ENCODE peak calls at places on chromosomes 7 and 10, in nine cellular contexts. D is cardiac muscle cell, Q is AG04450, E is fibroblast of pulmonary artery, H is HCT116, I is endothelial cell, A is LNCaP clone FGC, N is right atrium auricular region, L is RWPE2. J is an unnamed sample.

GRCh38 chr10:43524434-43525247 is 49.8 kb downstream of the ZNF239 start:
- DNase-seq in D (no peak), Q (no peak), E (peak; percentile 1), H (no peak), I (no peak), A (no peak), N (no peak), L (no peak), J (no peak)

GRCh38 chr10:24128066-24128751 is 80.7 kb upstream of the KIAA1217 start:
- DNase-seq in D (no peak), Q (no peak), E (no peak), H (no peak), I (no peak), A (no peak), N (no peak), L (no peak), J (no peak)

GRCh38 chr10:27534341-27534740 is 30.2 kb downstream of the RAB18 start:
- DNase-seq in D (no peak), Q (no peak), E (no peak), H (no peak), I (no peak), A (peak; percentile 52), N (no peak), L (no peak), J (no peak)

GRCh38 chr10:53886325-53887300 is 914.4 kb downstream of the PCDH15 start:
- DNase-seq in D (no peak), Q (no peak), E (no peak), H (no peak), I (no peak), A (peak; percentile 76), N (no peak), L (no peak), J (no peak)

GRCh38 chr7:1950623-1951523 is 280.8 kb downstream of the ELFN1 start:
- DNase-seq in D (peak; percentile 32), Q (no peak), E (peak; percentile 26), H (no peak), I (no peak), A (no peak), N (no peak), L (no peak), J (no peak)

GRCh38 chr7:85554294-85554877 is 367.5 kb upstream of the SEMA3D start:
- DNase-seq in D (peak; percentile 85), Q (peak; percentile 62), E (peak; percentile 85), H (peak; percentile 37), I (peak; percentile 26), A (peak; percentile 19), N (no peak), L (no peak), J (peak; percentile 34)

GRCh38 chr7:84948632-84949031 is 238.2 kb downstream of the SEMA3D start:
- DNase-seq in D (peak; percentile 21), Q (no peak), E (no peak), H (no peak), I (no peak), A (no peak), N (no peak), L (no peak), J (no peak)

GRCh38 chr10:132232553-132232949 is 45.8 kb downstream of the DPYSL4 start:
- DNase-seq in D (no peak), Q (no peak), E (no peak), H (no peak), I (no peak), A (no peak), N (no peak), L (no peak), J (no peak)

GRCh38 chr7:46934198-46934825 is 647.6 kb downstream of the TNS3 start:
- DNase-seq in D (peak; percentile 36), Q (peak; percentile 23), E (peak; percentile 49), H (no peak), I (no peak), A (no peak), N (no peak), L (no peak), J (no peak)

GRCh38 chr7:46930336-46930735 is 651.6 kb downstream of the TNS3 start:
- DNase-seq in D (peak; percentile 90), Q (peak; percentile 83), E (peak; percentile 91), H (no peak), I (no peak), A (no peak), N (no peak), L (peak; percentile 84), J (peak; percentile 73)

GRCh38 chr7:46932266-46932655 is 649.6 kb downstream of the TNS3 start:
- DNase-seq in D (no peak), Q (no peak), E (peak; percentile 4), H (no peak), I (no peak), A (peak; percentile 72), N (no peak), L (no peak), J (no peak)

GRCh38 chr7:46933596-46933995 is 648.3 kb downstream of the TNS3 start:
- DNase-seq in D (peak; percentile 73), Q (no peak), E (peak; percentile 61), H (no peak), I (no peak), A (peak; percentile 57), N (no peak), L (no peak), J (no peak)

DNA sequence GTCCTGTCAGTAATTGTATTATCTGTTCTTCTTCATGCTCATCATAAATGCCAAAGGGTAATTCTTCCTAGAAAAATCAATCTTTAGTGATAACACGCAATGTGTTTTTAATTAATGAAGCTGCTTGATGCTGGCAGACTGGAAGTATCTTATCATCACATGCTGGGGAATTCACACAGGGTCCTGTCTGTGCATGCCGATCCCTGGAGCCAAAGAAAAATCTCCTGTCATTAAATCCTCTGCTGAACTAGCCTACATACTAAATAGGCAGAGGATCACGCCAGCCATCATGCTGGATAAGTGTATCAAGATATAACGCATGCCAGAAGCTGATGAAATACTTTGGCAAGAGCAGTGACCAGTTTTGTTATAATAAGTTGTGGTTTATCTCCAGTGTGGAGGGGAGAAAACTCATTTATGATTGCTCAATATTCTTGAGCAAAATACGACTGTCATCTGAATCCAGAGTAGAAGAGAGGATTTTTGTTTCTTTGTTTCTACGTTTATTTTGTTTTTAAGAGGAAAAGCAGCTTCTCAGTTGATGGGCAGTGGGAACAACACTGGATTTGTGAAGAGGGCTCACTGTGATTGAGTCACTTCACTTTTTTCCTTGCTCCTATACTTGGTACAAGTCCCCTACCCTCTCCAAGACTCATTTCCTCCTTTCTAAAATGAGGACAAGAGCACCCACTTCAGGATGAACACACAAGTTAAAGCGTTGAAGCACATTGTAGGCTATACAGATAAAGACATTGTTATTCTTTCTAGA is 649.1 kb downstream of the TNS3 start:
- DNase-seq in D (peak; percentile 98), Q (peak; percentile 86), E (peak; percentile 96), H (no peak), I (no peak), A (peak; percentile 81), N (peak; percentile 69), L (no peak), J (peak; percentile 41)
- TF ChIP-seq CTCF in D (peak; percentile 51), Q (peak; percentile 48), E (peak; percentile 50), H (peak; percentile 17), I (no peak), A (peak; percentile 25), N (peak; percentile 46), L (peak; percentile 54), J (no peak)

DNA sequence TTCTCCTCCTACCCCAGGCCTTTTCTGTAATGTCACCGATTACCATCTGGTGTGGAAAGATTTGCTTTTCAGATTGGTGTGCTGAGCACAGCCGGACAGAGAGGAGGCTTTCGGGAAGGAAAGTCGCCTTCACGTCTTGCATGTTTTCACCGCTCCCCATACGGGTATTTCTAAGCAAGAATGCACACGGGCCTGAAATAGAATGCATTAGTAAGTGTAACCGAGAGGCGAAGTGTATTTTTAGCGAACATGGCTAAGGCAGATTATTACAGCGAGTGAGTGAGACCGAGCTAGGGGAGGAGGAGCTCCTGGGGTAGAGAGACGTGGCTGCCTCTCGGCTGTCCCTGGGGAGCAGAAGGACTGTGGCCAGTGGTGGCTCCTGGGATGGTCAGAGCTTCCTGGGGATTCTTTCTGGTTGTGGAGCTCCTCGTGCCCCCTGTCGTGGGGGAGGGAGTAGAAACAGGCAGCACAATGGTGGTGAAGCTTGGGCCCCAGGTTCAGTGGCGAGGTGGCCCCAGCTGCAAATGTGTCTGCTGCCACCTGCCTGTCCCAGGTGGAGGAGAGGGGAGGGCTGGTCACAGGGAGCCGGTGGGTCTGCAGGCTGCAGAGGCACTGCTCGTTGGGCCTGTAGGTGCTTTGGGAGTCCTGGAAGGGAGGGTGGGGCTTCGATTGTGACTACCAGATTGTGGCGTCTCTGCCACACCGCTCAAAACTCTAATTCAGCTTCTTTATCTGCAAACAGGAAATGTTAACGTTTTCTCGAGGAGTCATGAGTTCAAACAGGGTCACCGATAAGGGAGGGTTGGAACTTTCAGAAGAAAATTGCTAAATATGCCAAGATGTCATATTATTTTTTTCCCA is 135.8 kb downstream of the CAMK1D start:
- DNase-seq in D (peak; percentile 17), Q (no peak), E (no peak), H (no peak), I (no peak), A (no peak), N (no peak), L (no peak), J (peak; percentile 38)
- TF ChIP-seq CTCF in D (no peak), Q (no peak), E (no peak), H (peak; percentile 22), I (no peak), A (peak; percentile 9), N (peak; percentile 40), L (no peak), J (no peak)

DNA sequence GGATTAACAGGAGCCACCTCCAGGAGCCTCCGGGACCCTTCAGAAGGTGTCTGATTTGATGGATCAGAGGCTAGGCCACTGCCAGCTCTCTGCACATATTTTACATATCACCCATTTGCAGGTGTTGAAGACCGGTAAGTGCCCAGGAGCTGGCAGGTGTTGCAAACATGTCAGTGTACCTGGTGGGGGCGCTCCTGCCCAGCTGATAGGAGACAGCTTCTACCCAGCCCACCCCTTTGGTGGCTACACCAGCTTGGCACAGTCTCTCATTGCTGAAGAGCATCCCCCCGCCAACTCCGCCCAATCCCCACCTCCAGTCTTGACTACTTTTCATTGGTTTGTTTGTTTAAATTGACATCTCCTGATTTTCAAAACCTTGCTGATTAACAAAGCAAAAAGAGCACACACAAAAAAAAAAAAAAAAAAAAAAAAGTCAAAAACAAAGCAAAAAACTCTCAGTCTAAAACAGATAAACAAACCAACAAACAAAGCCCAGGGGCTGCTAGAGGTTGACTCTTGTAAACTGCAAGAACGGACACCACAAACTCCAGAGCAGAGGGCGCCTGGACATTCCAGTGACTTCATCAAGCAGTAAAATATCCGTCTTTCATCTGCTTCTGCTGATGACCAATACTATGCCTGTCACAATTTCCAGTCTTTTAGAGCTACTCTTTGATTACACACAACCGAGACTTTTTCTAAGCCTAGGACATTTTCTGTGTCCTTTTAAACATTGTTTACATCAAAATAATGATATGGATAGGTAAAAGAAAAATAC is 275.3 kb downstream of the NRG3 start:
- DNase-seq in D (peak; percentile 27), Q (no peak), E (peak; percentile 63), H (no peak), I (peak; percentile 82), A (peak; percentile 21), N (no peak), L (no peak), J (peak; percentile 69)
- TF ChIP-seq CTCF in D (peak; percentile 23), Q (no peak), E (peak; percentile 52), H (no peak), I (peak; percentile 65), A (peak; percentile 65), N (no peak), L (no peak), J (peak; percentile 65)

GRCh38 chr7:72106405-72106804 is 305.7 kb downstream of the CALN1 start:
- DNase-seq in D (no peak), Q (no peak), E (no peak), H (no peak), I (no peak), A (no peak), N (no peak), L (no peak), J (no peak)

GRCh38 chr7:72099784-72100183 is 312.4 kb downstream of the CALN1 start:
- DNase-seq in D (no peak), Q (no peak), E (no peak), H (no peak), I (no peak), A (no peak), N (no peak), L (no peak), J (no peak)

GRCh38 chr7:72098812-72099211 is 313.3 kb downstream of the CALN1 start:
- DNase-seq in D (no peak), Q (no peak), E (no peak), H (no peak), I (no peak), A (no peak), N (no peak), L (no peak), J (no peak)

DNA sequence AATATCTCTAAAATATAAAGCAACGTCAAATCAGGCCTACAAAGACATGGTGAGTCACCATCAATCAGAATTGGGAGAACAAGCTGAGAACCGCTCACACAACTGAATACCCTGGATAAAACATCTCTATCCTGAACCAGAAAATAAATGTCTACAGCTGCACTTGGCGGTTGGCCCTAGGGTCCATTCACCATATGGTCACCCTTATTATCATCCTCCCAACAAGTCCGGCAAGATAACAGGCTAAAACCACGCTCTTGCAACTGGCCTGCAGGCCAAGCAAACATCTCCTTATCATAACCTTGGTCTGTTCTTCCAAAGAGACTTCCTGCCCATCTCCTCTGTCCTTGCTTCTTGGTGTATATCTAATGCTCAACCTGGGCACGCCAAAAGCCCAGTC is 310.7 kb downstream of the CALN1 start:
- DNase-seq in D (no peak), Q (no peak), E (no peak), H (no peak), I (no peak), A (no peak), N (peak; percentile 11), L (no peak), J (no peak)
- TF ChIP-seq CTCF in D (no peak), Q (no peak), E (no peak), H (no peak), I (no peak), A (no peak), N (no peak), L (no peak), J (no peak)